ENCODE peak calls at places on chromosomes 4 and X, in four cellular contexts. H, J, M and Q are unnamed samples.

GRCh38 chr4:105075045-105075444 is 71.6 kb upstream of the TET2 start:
- DNase-seq in H (no peak), J (no peak), M (no peak), Q (no peak)

GRCh38 chrX:150581093-150581775 is 12.8 kb downstream of the MTM1 start:
- DNase-seq in H (no peak), J (no peak), M (no peak), Q (no peak)

GRCh38 chrX:69496143-69496542 is 8.0 kb upstream of the NALF2 start:
- DNase-seq in H (no peak), J (no peak), M (no peak), Q (no peak)

GRCh38 chr4:48271048-48271452 is 1.4 kb upstream of the TEC start:
- DNase-seq in H (no peak), J (no peak), M (peak), Q (no peak)

GRCh38 chr4:48212165-48212564 is 57.5 kb downstream of the TEC start:
- DNase-seq in H (peak), J (no peak), M (no peak), Q (no peak)

GRCh38 chr4:657338-658030 is 16.6 kb downstream of the ATP5ME start:
- DNase-seq in H (no peak), J (no peak), M (no peak), Q (no peak)

GRCh38 chr4:124334119-124334518 is 378.4 kb downstream of the ANKRD50 start:
- DNase-seq in H (peak), J (no peak), M (no peak), Q (peak)

GRCh38 chr4:20624783-20625364 is 75.4 kb upstream of the PACRGL start:
- DNase-seq in H (no peak), J (no peak), M (no peak), Q (no peak)

GRCh38 chr4:183299464-183299863 is 20.6 kb downstream of the CLDN22 start:
- DNase-seq in H (no peak), J (no peak), M (no peak), Q (no peak)

GRCh38 chr4:78480286-78480685 is 71.3 kb upstream of the ANXA3 start:
- DNase-seq in H (no peak), J (no peak), M (no peak), Q (no peak)

GRCh38 chr4:71445819-71446218 is 107.0 kb downstream of the SLC4A4 start:
- DNase-seq in H (no peak), J (no peak), M (no peak), Q (no peak)

GRCh38 chr4:2946812-2947600 is 16.2 kb downstream of the NOP14 start:
- DNase-seq in H (no peak), J (no peak), M (no peak), Q (no peak)

GRCh38 chr4:47215759-47216158 is 184.4 kb downstream of the GABRB1 start:
- DNase-seq in H (no peak), J (no peak), M (no peak), Q (no peak)

GRCh38 chr4:19508442-19508841 is 743.3 kb upstream of the SLIT2 start:
- DNase-seq in H (no peak), J (no peak), M (no peak), Q (no peak)

GRCh38 chr4:176708771-176709311 is 83.9 kb downstream of the VEGFC start:
- DNase-seq in H (no peak), J (no peak), M (no peak), Q (no peak)

GRCh38 chr4:130257271-130257670 is 1161.3 kb downstream of the C4orf33 start:
- DNase-seq in H (no peak), J (no peak), M (no peak), Q (no peak)

DNA sequence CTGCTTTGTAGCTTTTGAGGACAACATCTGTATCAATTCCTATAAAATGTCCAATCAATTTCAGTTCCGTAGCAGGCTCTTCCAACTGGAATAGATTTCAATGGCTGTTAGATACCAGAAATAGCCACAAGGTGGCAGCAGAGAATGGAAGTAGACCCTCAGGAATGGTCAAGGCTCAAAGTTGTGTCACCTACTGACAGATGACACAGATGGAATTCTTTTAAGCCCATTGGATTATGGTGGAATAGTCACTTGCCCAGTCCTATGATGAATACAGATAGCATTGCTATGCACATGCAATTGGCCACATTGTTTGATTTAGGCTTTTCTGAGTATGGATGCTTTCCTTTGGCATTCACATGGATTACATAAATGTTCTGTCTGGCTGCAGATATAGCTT is 130.4 kb upstream of the RADX start:
- DNase-seq in H (peak), J (peak), M (peak), Q (peak)
- TF ChIP-seq JUND in H (no peak), J (no peak), M (no peak), Q (no peak)

GRCh38 chr4:22099896-22100295 is 151.3 kb upstream of the KCNIP4 start:
- DNase-seq in H (no peak), J (no peak), M (no peak), Q (no peak)
- TF ChIP-seq NRF1 in H (no peak), J (no peak), M (no peak), Q (no peak)

DNA sequence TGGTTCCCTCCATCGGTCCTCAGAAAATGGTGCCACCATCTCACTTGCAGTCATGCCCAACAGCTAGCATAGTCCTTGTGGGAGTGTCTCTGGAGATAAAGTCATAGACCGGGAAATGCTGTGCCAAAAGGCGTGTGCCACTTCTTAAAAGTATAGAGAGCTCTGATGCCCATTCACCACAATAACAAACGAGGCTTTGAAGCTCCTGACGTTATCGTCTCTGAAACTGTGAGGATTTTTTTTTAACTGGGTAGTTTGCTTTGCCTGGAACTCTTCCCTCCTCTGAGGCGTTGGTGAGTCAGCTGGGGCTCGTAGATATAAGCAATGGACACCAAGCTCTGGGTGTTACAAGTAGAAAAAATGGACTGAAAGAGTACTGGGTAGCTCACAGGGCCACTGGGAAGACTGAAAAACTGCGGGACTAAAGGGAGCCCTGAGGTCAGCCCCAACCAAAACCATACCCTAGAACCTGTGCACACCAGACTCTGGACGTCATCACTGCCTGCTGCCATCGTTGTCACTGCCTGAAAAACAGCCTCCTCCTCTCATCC is 89.4 kb upstream of the TRIM2 start:
- DNase-seq in H (no peak), J (no peak), M (no peak), Q (no peak)
- TF ChIP-seq JUND in H (no peak), J (no peak), M (no peak), Q (no peak)

DNA sequence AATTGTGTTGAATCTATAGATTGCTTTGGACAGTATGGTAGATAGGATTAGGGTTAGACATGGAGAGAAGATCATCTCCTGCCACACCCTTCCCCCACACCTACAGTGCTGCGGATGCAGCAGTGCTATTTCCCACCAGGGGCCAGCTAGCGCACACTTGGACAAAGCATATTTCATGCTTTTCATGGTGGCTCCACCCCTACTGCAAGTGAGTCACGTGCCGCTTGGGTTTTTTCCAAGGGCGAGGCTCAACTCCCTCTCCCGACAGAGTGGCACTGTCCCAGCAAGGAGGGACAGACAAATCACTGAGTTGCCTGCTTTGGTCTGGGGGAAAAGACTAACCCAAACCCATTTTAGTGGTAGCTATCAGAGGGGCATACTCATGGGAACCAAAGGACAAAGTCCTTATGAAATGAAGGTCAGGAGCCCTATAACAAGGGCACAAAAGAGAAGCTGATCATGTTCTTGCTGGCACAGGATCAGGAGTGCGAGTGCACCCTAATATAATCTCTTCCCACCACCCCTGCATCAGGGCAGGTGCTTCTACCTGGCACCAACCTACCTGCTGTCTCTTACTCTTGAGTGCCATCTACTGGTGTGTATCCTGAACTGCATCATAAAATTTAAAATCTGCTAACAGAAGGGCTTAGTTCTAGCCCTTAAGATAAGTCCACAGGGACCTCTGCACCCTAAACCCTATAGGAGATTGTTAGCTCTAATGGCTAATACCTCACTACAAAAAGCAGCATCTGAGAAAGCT is 55.1 kb upstream of the PGAM4 start:
- DNase-seq in H (peak), J (peak), M (no peak), Q (peak)
- TF ChIP-seq NRF1 in H (no peak), J (no peak), M (no peak), Q (no peak)

DNA sequence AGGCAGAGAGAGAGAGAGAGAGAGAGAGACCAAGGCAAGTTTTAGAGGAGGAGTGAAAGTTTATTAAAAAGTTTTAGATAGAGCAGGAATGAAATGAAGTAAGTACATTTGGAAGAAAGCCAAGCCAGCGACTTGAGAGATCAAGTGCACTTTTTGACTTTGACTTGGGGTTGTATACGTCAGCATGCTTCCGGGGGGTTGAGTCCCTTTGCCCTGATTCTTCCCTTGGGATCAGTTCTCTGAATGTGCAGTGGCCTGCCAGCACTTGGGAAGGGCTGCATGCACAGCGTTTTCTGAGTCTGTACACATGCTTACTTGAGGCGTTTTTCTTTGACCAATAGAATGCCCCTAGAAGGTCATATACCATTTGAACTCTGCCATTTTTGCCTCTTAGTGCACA is 400.5 kb downstream of the PDGFC start:
- DNase-seq in H (no peak), J (no peak), M (no peak), Q (no peak)
- TF ChIP-seq JUND in H (no peak), J (no peak), M (no peak), Q (no peak)

DNA sequence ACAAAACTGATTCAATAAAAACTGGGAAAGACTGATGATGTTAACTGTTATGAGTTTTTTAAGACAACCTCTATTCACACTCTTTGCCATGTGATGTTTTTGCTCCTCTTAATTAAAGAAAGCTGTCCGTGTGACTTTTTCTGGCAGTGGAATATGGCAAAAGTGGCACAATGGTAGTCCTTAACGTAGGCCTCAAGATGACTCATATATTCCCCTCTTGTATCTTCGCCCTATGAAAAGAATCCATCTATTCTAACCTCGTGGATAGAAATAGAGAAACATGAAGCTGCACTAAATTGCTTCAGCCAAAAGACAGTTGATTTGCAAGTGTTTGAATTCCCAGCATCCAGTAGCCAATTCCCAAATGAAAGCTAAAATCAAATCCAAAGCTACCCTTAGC is 603.8 kb upstream of the PCDH7 start:
- DNase-seq in H (no peak), J (no peak), M (no peak), Q (no peak)
- TF ChIP-seq NRF1 in H (no peak), J (no peak), M (no peak), Q (no peak)

DNA sequence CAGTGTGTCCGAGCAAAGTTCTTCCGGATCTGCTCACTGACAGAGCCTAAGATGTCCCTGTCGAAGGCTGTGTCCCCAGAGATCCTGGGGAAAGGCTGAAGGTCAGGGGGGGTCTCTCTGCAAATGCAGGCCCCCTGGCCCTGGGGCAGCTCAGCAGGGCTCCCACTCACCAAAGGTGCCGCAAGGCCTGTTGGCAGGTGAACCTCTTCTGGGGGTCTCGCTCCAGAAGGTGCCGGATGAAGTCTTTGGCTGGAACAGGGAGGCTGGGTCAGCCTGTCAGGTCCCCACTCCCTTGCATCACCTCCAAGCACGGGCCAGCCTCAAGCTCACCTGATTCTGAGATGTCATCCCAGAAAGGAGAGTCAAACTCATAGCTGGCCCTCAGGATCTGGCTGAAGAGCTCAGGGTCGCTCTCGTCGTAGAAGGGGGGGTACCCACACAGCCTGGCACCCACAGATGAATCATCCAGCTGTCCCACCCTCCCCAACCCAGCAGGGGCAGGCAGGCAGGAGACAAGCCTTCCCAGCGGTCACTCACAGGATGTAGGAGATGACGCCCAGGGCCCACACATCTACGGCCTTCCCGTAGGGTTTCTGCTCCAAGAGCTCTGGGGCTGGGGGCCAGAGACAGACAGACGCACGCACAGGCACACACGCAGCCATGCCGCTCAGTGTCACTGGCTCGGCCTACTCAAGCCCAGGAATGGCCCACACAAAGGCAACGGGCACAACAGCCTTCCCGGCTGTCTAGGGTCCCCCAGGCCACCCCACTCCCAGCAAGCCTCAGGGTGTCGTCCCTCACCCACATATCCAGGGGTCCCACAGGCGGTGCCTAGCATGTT is 2.6 kb downstream of the PNCK start:
- DNase-seq in H (no peak), J (no peak), M (no peak), Q (no peak)
- TF ChIP-seq JUND in H (no peak), J (no peak), M (no peak), Q (no peak)

DNA sequence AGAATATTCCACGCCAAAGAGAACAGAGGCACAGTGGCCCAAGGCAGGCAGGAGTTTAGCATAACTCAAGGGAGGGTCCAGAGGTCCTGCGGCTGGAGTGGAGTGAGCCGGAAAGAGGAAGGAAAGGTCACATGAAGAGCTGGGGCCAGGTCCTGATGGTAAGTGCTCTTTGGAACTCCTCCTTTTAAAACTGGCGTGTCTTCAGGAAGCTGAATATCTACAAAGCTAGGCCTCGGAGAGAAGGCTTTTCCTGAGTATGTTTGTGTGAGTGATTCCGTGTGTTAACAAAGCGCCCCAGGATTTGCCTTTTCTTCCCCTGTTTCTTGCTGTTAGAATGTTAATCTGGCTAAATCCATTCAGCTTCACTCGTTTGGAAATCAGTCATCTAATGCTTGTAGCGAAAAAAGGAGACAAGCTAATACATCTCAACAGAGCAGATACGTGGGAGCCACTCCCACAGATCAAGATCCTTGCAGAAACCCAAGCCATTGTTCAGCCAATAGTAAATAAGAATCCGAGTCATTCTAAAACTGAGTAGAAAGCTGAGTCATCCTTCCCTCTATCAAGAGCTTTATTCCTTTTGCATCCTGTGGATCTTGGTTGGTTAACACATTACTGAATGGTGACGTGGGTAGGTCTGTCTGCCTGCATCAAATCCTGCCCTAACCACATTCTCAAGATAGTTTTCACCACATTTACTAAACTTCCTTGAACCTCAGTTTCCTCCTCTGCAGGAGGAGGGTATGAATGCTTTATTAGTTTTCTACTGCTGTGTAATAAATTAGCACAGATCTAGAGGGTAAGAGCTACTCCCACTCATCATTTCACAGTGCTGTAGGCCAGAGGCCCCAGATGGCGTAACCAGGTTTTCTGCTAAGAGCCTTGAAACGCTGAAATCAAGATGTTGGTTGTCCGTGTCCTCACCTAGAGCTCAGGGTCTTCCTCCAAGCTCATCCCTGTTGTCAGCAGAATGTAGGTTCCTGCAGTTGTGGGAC is 43.2 kb upstream of the RBM47 start:
- DNase-seq in H (peak), J (no peak), M (peak), Q (no peak)
- TF ChIP-seq NRF1 in H (no peak), J (no peak), M (no peak), Q (no peak)

DNA sequence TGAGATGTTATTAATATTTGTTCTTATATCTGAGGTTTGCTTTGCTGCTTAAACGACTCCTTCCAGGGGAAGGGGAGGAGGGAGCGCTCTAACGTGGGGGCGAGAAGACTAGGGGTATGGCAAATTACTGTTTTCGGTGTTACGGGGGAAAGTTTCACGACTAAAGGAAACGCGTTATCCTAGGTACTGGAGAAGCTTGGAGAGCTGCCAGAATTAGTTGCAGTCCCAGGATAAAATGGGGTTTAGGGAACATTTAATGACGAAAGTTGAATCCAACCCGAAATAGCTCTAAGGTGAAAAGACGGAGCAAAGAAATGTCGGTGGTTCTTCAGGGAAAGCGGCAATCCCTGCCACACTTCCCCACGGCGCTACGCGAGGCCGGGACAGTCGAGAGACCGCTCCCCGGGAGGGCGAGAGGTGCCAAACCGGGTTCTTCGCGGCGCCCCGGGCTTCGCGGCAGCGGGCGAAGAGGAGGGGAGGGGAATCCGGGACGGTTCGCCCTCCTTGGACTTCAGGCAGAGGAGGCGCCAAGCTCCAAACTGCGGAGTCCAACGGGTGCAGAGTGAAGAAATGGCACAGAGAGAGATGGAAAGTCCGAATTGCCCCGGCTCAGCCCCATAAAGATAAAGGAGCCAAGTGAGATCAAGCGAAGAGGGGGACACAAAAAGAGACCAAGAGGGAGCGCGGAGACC is 719 bp downstream of the THOC2 start:
- DNase-seq in H (peak), J (peak), M (no peak), Q (peak)
- TF ChIP-seq JUND in H (no peak), J (no peak), M (no peak), Q (no peak)